ENCODE peak calls at places on chromosomes 3 and 15, in six cellular contexts. Q, W, C, R, N and D are unnamed samples.

GRCh38 chr3:154105218-154105975 is 15.8 kb upstream of the ARHGEF26 start:
- DNase-seq in Q (no peak), W (no peak), C (peak), R (no peak), N (peak), D (no peak)

GRCh38 chr3:171498921-171499320 is 38.7 kb upstream of the TNIK start:
- DNase-seq in Q (no peak), W (no peak), C (no peak), R (no peak), N (no peak), D (no peak)

GRCh38 chr3:129003578-129004112 is 2.5 kb downstream of the EFCC1 start:
- DNase-seq in Q (no peak), W (no peak), C (peak), R (peak), N (no peak), D (peak)

GRCh38 chr15:68612979-68613740 is 34.4 kb downstream of the CORO2B start:
- DNase-seq in Q (no peak), W (no peak), C (no peak), R (no peak), N (no peak), D (no peak)

GRCh38 chr15:69388259-69388658 is 25.9 kb upstream of the KIF23 start:
- DNase-seq in Q (no peak), W (no peak), C (peak), R (no peak), N (no peak), D (no peak)

GRCh38 chr15:74062671-74063070 is 19.7 kb downstream of the GOLGA6A start:
- DNase-seq in Q (no peak), W (no peak), C (no peak), R (no peak), N (no peak), D (no peak)

GRCh38 chr3:168977696-168978374 is 685.7 kb downstream of the MECOM start:
- DNase-seq in Q (no peak), W (no peak), C (no peak), R (no peak), N (peak), D (no peak)

GRCh38 chr3:141876891-141877561 is 583 bp downstream of the ATP1B3 start:
- DNase-seq in Q (peak), W (peak), C (peak), R (peak), N (peak), D (peak)

GRCh38 chr3:153215971-153216370 is 53.9 kb downstream of the RAP2B start:
- DNase-seq in Q (no peak), W (no peak), C (no peak), R (no peak), N (no peak), D (no peak)

GRCh38 chr3:146156060-146156459 is 4.9 kb downstream of the PLOD2 start:
- DNase-seq in Q (no peak), W (no peak), C (no peak), R (no peak), N (no peak), D (no peak)

GRCh38 chr3:126149256-126149902 is 31.0 kb downstream of the ALDH1L1 start:
- DNase-seq in Q (no peak), W (no peak), C (no peak), R (peak), N (no peak), D (no peak)

GRCh38 chr3:36923981-36924747 is 20.7 kb downstream of the TRANK1 start:
- DNase-seq in Q (no peak), W (no peak), C (no peak), R (no peak), N (no peak), D (no peak)

GRCh38 chr15:74130089-74130848 is at the start of gene ISLR2:
- DNase-seq in Q (no peak), W (no peak), C (no peak), R (no peak), N (no peak), D (peak)

GRCh38 chr3:18843188-18843587 is 305.1 kb upstream of the KCNH8 start:
- DNase-seq in Q (no peak), W (no peak), C (no peak), R (no peak), N (no peak), D (no peak)

GRCh38 chr15:71440479-71441071 is 325.3 kb downstream of the THSD4 start:
- DNase-seq in Q (peak), W (peak), C (no peak), R (no peak), N (peak), D (no peak)

GRCh38 chr3:144821583-144821982 is 850.0 kb downstream of the DIPK2A start:
- DNase-seq in Q (no peak), W (no peak), C (no peak), R (no peak), N (peak), D (no peak)

GRCh38 chr15:92889390-92890113 is 10.6 kb upstream of the CHD2 start:
- DNase-seq in Q (no peak), W (no peak), C (no peak), R (no peak), N (no peak), D (no peak)

GRCh38 chr3:124761250-124761796 is 31.1 kb downstream of the UMPS start:
- DNase-seq in Q (peak), W (peak), C (peak), R (peak), N (peak), D (peak)

GRCh38 chr3:159001711-159002110 is 199.9 kb downstream of the MFSD1 start:
- DNase-seq in Q (no peak), W (no peak), C (no peak), R (no peak), N (no peak), D (no peak)

GRCh38 chr3:32334675-32335074 is 57.0 kb upstream of the CMTM7 start:
- DNase-seq in Q (peak), W (peak), C (no peak), R (no peak), N (no peak), D (peak)

GRCh38 chr15:82792068-82792467 is 13.8 kb downstream of the FSD2 start:
- DNase-seq in Q (no peak), W (no peak), C (no peak), R (no peak), N (no peak), D (no peak)

GRCh38 chr15:67178569-67179210 is 75.8 kb downstream of the AAGAB start:
- DNase-seq in Q (no peak), W (no peak), C (no peak), R (no peak), N (peak), D (no peak)

GRCh38 chr3:159733194-159733860 is 255.3 kb upstream of the IL12A start:
- DNase-seq in Q (no peak), W (no peak), C (no peak), R (no peak), N (peak), D (no peak)

GRCh38 chr3:153528473-153528872 is 366.4 kb downstream of the RAP2B start:
- DNase-seq in Q (no peak), W (no peak), C (no peak), R (no peak), N (no peak), D (no peak)

GRCh38 chr15:39720721-39721611 is 61.7 kb downstream of the FSIP1 start:
- DNase-seq in Q (no peak), W (no peak), C (no peak), R (no peak), N (peak), D (no peak)

GRCh38 chr3:195522254-195523023 is 20.7 kb downstream of the PPP1R2 start:
- DNase-seq in Q (peak), W (peak), C (no peak), R (no peak), N (no peak), D (no peak)

GRCh38 chr3:156246939-156247725 is 126.8 kb downstream of the KCNAB1 start:
- DNase-seq in Q (no peak), W (no peak), C (no peak), R (no peak), N (peak), D (no peak)

GRCh38 chr3:13581485-13582365 is 32.8 kb downstream of the FBLN2 start:
- DNase-seq in Q (no peak), W (no peak), C (peak), R (no peak), N (peak), D (peak)

GRCh38 chr3:50139308-50139707 is 15.8 kb upstream of the SEMA3F start:
- DNase-seq in Q (no peak), W (no peak), C (no peak), R (no peak), N (no peak), D (no peak)

GRCh38 chr15:35741881-35742280 is 195.9 kb upstream of the DPH6 start:
- DNase-seq in Q (no peak), W (no peak), C (no peak), R (no peak), N (no peak), D (no peak)

GRCh38 chr3:99817047-99817436 is 620 bp upstream of the CMSS1 start:
- DNase-seq in Q (no peak), W (peak), C (no peak), R (peak), N (no peak), D (peak)

GRCh38 chr3:146803746-146804145 is 198.6 kb upstream of the PLSCR5 start:
- DNase-seq in Q (no peak), W (no peak), C (no peak), R (no peak), N (peak), D (no peak)

GRCh38 chr15:68620721-68621528 is 42.1 kb downstream of the CORO2B start:
- DNase-seq in Q (no peak), W (no peak), C (peak), R (peak), N (peak), D (no peak)

GRCh38 chr3:114022145-114022544 is 34.2 kb downstream of the CCDC191 start:
- DNase-seq in Q (no peak), W (no peak), C (no peak), R (no peak), N (peak), D (no peak)

GRCh38 chr3:128372707-128373533 is 93.8 kb downstream of the DNAJB8 start:
- DNase-seq in Q (no peak), W (no peak), C (no peak), R (no peak), N (no peak), D (peak)

GRCh38 chr3:14453841-14454630 is 51.6 kb downstream of the SLC6A6 start:
- DNase-seq in Q (no peak), W (no peak), C (peak), R (no peak), N (no peak), D (no peak)

DNA sequence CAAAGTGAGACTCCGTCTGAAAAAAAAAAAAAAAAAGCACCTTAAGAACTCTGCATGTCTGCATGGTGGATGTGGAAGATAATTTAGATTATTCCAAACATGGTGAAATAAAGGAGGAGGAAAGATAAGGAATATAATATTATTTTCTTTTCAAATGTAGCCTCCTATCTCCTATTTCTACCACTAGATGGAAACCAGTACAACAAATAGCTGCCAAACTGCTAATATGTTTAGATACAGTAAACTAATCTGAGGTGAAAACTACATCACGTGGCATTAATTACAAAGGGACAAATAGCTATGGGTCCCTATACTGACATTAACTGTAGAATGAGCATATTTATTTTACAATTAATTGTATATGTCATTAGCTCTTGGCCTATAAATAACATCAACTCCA is 197.8 kb downstream of the TBC1D5 start:
- DNase-seq in Q (no peak), W (no peak), C (no peak), R (no peak), N (no peak), D (no peak)
- TF ChIP-seq CTCF in Q (no peak), W (no peak), C (peak), R (no peak), N (no peak), D (no peak)

DNA sequence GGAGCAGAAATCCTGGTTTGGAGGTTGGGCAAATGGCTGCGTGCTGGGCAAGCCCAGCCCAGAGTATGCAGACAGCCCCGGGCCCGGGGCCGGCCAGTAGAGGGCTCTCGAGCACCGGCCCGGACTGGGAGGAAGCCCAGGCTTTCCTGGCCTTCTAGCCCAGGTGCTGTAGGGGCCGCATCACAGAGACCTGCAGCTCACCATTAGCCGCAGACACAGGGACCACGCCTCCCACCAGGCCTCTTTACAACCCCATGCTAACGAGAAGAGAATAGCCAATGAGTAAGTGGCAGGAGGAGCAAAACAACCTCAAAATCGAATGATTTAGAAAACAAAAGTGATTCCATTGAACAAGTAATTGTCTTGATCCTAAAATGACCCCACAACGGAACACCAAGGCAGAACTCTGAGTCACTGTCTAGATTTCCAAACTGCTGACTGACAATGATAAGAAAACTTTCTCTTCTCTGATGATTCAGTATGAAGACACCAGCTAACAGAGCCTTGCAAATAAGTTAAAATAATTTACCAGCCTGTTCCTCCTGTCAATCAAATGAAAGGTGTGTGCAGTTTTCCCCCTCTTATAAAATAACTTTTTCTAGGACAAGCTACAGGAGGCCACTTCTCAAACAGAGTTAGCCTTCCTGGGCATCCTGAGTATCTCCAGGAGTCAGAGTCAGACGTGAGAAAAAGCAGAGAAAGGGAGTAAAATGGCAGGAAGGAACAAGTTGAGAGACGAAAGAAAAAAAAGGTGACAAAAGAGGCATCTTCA is 102.2 kb downstream of the DGKG start:
- DNase-seq in Q (peak), W (peak), C (peak), R (peak), N (peak), D (peak)
- TF ChIP-seq CTCF in Q (peak), W (peak), C (peak), R (peak), N (peak), D (peak)

GRCh38 chr3:15887261-15887660 is 89.5 kb upstream of the ANKRD28 start:
- DNase-seq in Q (no peak), W (no peak), C (no peak), R (no peak), N (no peak), D (no peak)
- TF ChIP-seq CTCF in Q (no peak), W (no peak), C (no peak), R (no peak), N (no peak), D (no peak)

GRCh38 chr15:79310985-79311900 is at the start of gene TMED3:
- DNase-seq in Q (peak), W (peak), C (peak), R (peak), N (peak), D (peak)
- TF ChIP-seq CTCF in Q (peak), W (peak), C (peak), R (no peak), N (no peak), D (no peak)

DNA sequence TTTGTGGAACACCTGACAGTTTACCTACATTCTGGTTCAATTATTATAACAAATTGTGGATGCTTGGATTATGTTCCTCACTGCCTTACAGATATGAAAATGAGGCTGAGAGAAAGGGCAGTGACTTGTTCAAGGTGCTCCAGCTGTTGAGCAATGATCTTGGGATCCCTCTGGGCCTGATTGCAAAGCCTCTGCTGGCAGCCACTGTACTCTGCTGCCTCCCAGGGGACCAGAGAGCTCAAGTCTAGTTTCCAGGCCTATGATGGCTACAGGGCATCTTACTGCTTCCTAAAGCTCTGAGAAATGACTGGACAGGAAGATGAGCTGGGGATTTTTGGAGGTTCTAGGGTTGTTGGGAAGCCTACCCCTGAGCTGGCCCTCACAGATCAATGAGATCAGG is 2.3 kb upstream of the SHC4 start:
- DNase-seq in Q (peak), W (peak), C (no peak), R (no peak), N (no peak), D (peak)
- TF ChIP-seq CTCF in Q (peak), W (peak), C (no peak), R (no peak), N (peak), D (peak)